ENCODE peak calls at places on chromosomes 3 and 15, in six cellular contexts. One of them, this sample, is unnamed.

GRCh38 chr3:29901097-29901496 is 620.2 kb downstream of the RBMS3 start:
- DNase-seq in K562: no peak
- DNase-seq in A549: no peak
- DNase-seq in GM12878: no peak
- DNase-seq in IMR-90: no peak
- DNase-seq in HepG2: no peak
- DNase-seq in this sample: no peak

GRCh38 chr3:66464512-66464894 is 36.3 kb downstream of the LRIG1 start:
- DNase-seq in IMR-90: peak
- DNase-seq in A549: no peak
- DNase-seq in K562: no peak
- DNase-seq in GM12878: no peak
- DNase-seq in HepG2: no peak
- DNase-seq in this sample: no peak

GRCh38 chr3:83251490-83251889 is 1490.0 kb upstream of the GBE1 start:
- DNase-seq in GM12878: no peak
- DNase-seq in IMR-90: no peak
- DNase-seq in K562: no peak
- DNase-seq in A549: no peak
- DNase-seq in HepG2: no peak
- DNase-seq in this sample: no peak

GRCh38 chr3:134325722-134326121 is 48.5 kb downstream of the AMOTL2 start:
- DNase-seq in A549: no peak
- DNase-seq in IMR-90: no peak
- DNase-seq in K562: no peak
- DNase-seq in HepG2: no peak
- DNase-seq in GM12878: no peak
- DNase-seq in this sample: no peak

GRCh38 chr3:123137001-123137400 is 64.7 kb upstream of the SEC22A start:
- DNase-seq in HepG2: no peak
- DNase-seq in K562: no peak
- DNase-seq in GM12878: no peak
- DNase-seq in A549: no peak
- DNase-seq in IMR-90: no peak
- DNase-seq in this sample: no peak

GRCh38 chr3:70000563-70001081 is 1.1 kb downstream of the SAMMSON start:
- DNase-seq in IMR-90: peak
- DNase-seq in HepG2: no peak
- DNase-seq in K562: peak
- DNase-seq in A549: no peak
- DNase-seq in GM12878: no peak
- DNase-seq in this sample: no peak

GRCh38 chr15:98311566-98312188 is 336.7 kb upstream of the IGF1R start:
- DNase-seq in HepG2: peak
- DNase-seq in K562: peak
- DNase-seq in IMR-90: peak
- DNase-seq in GM12878: peak
- DNase-seq in A549: peak
- DNase-seq in this sample: peak

GRCh38 chr3:186414735-186415419 is 52.8 kb upstream of the DGKG start:
- DNase-seq in A549: no peak
- DNase-seq in GM12878: no peak
- DNase-seq in HepG2: no peak
- DNase-seq in K562: no peak
- DNase-seq in IMR-90: peak
- DNase-seq in this sample: no peak

GRCh38 chr3:33146791-33147445 is 33.1 kb downstream of the CRTAP start:
- DNase-seq in GM12878: no peak
- DNase-seq in K562: no peak
- DNase-seq in HepG2: no peak
- DNase-seq in A549: no peak
- DNase-seq in IMR-90: peak
- DNase-seq in this sample: no peak

GRCh38 chr15:39454189-39454986 is 126.5 kb upstream of the THBS1 start:
- DNase-seq in IMR-90: peak
- DNase-seq in A549: no peak
- DNase-seq in K562: no peak
- DNase-seq in GM12878: no peak
- DNase-seq in HepG2: peak
- DNase-seq in this sample: no peak

GRCh38 chr3:12878026-12878636 is 36.8 kb upstream of the RPL32 start:
- DNase-seq in K562: no peak
- DNase-seq in IMR-90: no peak
- DNase-seq in A549: no peak
- DNase-seq in HepG2: no peak
- DNase-seq in GM12878: no peak
- DNase-seq in this sample: no peak

GRCh38 chr3:193229851-193230250 is 11.2 kb upstream of the PLAAT1 start:
- DNase-seq in IMR-90: no peak
- DNase-seq in HepG2: no peak
- DNase-seq in A549: no peak
- DNase-seq in GM12878: no peak
- DNase-seq in K562: no peak
- DNase-seq in this sample: no peak

GRCh38 chr3:107986505-107986904 is 104.3 kb downstream of the CD47 start:
- DNase-seq in HepG2: no peak
- DNase-seq in IMR-90: no peak
- DNase-seq in A549: no peak
- DNase-seq in K562: no peak
- DNase-seq in GM12878: no peak
- DNase-seq in this sample: no peak

GRCh38 chr3:15769256-15769915 is 28.4 kb downstream of the ANKRD28 start:
- DNase-seq in IMR-90: no peak
- DNase-seq in K562: no peak
- DNase-seq in A549: no peak
- DNase-seq in GM12878: no peak
- DNase-seq in HepG2: no peak
- DNase-seq in this sample: no peak

GRCh38 chr15:38541046-38541445 is 23.6 kb downstream of the RASGRP1 start:
- DNase-seq in HepG2: no peak
- DNase-seq in A549: no peak
- DNase-seq in IMR-90: no peak
- DNase-seq in K562: no peak
- DNase-seq in GM12878: no peak
- DNase-seq in this sample: no peak

GRCh38 chr3:14523792-14524191 is 16.4 kb downstream of the GRIP2 start:
- DNase-seq in K562: no peak
- DNase-seq in A549: no peak
- DNase-seq in GM12878: no peak
- DNase-seq in IMR-90: peak
- DNase-seq in HepG2: no peak
- DNase-seq in this sample: no peak

GRCh38 chr3:45931476-45931875 is 11.8 kb upstream of the CXCR6 start:
- DNase-seq in IMR-90: no peak
- DNase-seq in A549: no peak
- DNase-seq in K562: no peak
- DNase-seq in GM12878: no peak
- DNase-seq in HepG2: no peak
- DNase-seq in this sample: no peak

GRCh38 chr15:60369696-60370095 is 28.1 kb downstream of the ANXA2 start:
- DNase-seq in HepG2: no peak
- DNase-seq in A549: no peak
- DNase-seq in K562: no peak
- DNase-seq in IMR-90: no peak
- DNase-seq in GM12878: no peak
- DNase-seq in this sample: no peak

GRCh38 chr3:70531063-70531657 is 218.7 kb upstream of the MDFIC2 start:
- DNase-seq in HepG2: peak
- DNase-seq in IMR-90: peak
- DNase-seq in K562: peak
- DNase-seq in A549: peak
- DNase-seq in GM12878: no peak
- DNase-seq in this sample: peak

GRCh38 chr15:94582368-94582767 is 351.0 kb downstream of the MCTP2 start:
- DNase-seq in K562: peak
- DNase-seq in IMR-90: no peak
- DNase-seq in A549: no peak
- DNase-seq in HepG2: peak
- DNase-seq in GM12878: peak
- DNase-seq in this sample: peak

GRCh38 chr3:159832024-159832423 is 156.6 kb upstream of the IL12A start:
- DNase-seq in IMR-90: no peak
- DNase-seq in A549: no peak
- DNase-seq in HepG2: no peak
- DNase-seq in K562: no peak
- DNase-seq in GM12878: peak
- DNase-seq in this sample: no peak

GRCh38 chr15:62976301-62976842 is 66.2 kb upstream of the TPM1 start:
- DNase-seq in GM12878: no peak
- DNase-seq in IMR-90: peak
- DNase-seq in K562: no peak
- DNase-seq in A549: no peak
- DNase-seq in HepG2: no peak
- DNase-seq in this sample: no peak

GRCh38 chr3:139448104-139448503 is 28.2 kb downstream of the RBP2 start:
- DNase-seq in K562: no peak
- DNase-seq in HepG2: no peak
- DNase-seq in IMR-90: no peak
- DNase-seq in A549: no peak
- DNase-seq in GM12878: no peak
- DNase-seq in this sample: no peak

DNA sequence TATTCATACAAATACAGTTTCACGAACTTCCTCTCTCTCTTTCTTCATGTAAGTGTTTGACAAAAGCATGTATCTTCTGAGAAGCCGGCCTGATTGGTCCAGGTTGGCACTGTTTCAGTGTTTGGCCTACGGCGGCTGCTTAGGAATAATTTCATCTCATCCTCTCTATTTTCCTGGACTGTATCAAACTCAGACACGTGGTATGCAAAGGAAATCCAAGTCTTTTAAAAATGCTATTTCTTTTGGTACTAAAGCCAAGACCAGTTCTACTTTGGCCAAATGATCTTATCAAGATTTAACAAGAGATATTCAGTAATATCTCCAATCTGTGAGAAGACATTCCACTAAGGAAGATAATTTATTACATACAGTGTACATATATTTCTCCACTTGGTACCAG is 152.8 kb downstream of the TIGIT start:
- DNase-seq in K562: no peak
- DNase-seq in A549: no peak
- DNase-seq in HepG2: no peak
- DNase-seq in IMR-90: no peak
- DNase-seq in GM12878: no peak
- DNase-seq in this sample: no peak
- TF ChIP-seq BHLHE40 in K562: no peak
- TF ChIP-seq BHLHE40 in A549: no peak
- TF ChIP-seq BHLHE40 in HepG2: no peak
- TF ChIP-seq BHLHE40 in IMR-90: no peak
- TF ChIP-seq BHLHE40 in GM12878: no peak
- TF ChIP-seq BHLHE40 in this sample: no peak

GRCh38 chr3:59334585-59334984 is 284.8 kb upstream of the CFAP20DC start:
- DNase-seq in K562: no peak
- DNase-seq in HepG2: no peak
- DNase-seq in A549: no peak
- DNase-seq in GM12878: no peak
- DNase-seq in IMR-90: peak
- DNase-seq in this sample: no peak
- TF ChIP-seq BHLHE40 in K562: no peak
- TF ChIP-seq BHLHE40 in HepG2: no peak
- TF ChIP-seq BHLHE40 in A549: no peak
- TF ChIP-seq BHLHE40 in GM12878: no peak
- TF ChIP-seq BHLHE40 in IMR-90: no peak
- TF ChIP-seq BHLHE40 in this sample: no peak

DNA sequence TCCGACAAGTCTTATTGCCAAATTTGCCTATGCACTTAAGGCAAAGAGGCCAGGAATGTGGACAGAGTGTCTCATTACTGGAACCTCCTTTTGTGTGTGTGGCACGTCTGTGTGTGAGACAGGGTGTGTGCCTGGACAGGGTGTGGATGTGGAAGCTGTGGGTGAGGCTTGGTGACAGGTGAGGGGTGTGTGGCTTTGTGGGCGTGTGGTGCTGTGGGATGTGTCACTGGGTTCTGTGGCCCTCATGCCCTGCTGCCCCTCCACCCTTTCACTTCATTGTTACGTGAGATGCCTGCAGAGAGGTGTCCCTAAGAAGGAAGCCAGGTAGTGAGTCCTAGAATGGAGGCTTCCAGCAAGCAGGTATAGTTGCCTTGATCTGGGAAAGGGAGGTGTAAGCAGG is 244.0 kb upstream of the CHRNA7 start:
- DNase-seq in IMR-90: no peak
- DNase-seq in GM12878: no peak
- DNase-seq in HepG2: no peak
- DNase-seq in A549: no peak
- DNase-seq in K562: no peak
- DNase-seq in this sample: no peak
- TF ChIP-seq BHLHE40 in IMR-90: no peak
- TF ChIP-seq BHLHE40 in GM12878: no peak
- TF ChIP-seq BHLHE40 in HepG2: no peak
- TF ChIP-seq BHLHE40 in A549: no peak
- TF ChIP-seq BHLHE40 in K562: no peak
- TF ChIP-seq BHLHE40 in this sample: no peak

GRCh38 chr15:40959331-40960141 is 6.3 kb downstream of the CHAC1 start:
- DNase-seq in HepG2: no peak
- DNase-seq in IMR-90: no peak
- DNase-seq in K562: no peak
- DNase-seq in A549: no peak
- DNase-seq in GM12878: no peak
- DNase-seq in this sample: no peak

GRCh38 chr15:40958723-40959122 is 5.5 kb downstream of the CHAC1 start:
- DNase-seq in IMR-90: no peak
- DNase-seq in HepG2: no peak
- DNase-seq in K562: no peak
- DNase-seq in GM12878: no peak
- DNase-seq in A549: no peak
- DNase-seq in this sample: no peak

GRCh38 chr15:40957581-40958051 is 4.3 kb downstream of the CHAC1 start:
- DNase-seq in GM12878: no peak
- DNase-seq in A549: no peak
- DNase-seq in HepG2: no peak
- DNase-seq in IMR-90: no peak
- DNase-seq in K562: no peak
- DNase-seq in this sample: no peak

GRCh38 chr15:40957041-40957555 is 3.8 kb downstream of the CHAC1 start:
- DNase-seq in A549: no peak
- DNase-seq in HepG2: no peak
- DNase-seq in K562: no peak
- DNase-seq in GM12878: no peak
- DNase-seq in IMR-90: no peak
- DNase-seq in this sample: no peak

DNA sequence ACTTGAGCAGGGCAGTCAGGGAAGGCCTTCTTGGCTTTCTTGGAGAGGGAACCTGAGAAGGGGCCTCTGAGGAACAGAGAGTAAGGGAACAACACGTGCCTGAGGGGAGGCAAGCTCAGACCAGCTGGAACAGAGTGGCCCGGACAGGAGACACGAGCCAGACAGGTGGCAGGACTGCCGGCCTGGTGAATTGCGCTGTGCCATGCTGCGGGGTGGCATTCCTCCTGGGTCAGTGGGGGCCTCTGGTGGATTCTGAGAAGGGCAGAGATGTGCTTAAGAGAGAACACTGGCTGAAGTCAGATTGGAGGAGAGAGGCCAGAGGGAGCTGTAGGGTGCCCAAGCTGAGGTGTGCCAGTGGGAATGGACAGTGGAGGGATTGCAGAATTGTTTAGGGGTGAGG is 4.9 kb downstream of the CHAC1 start:
- DNase-seq in IMR-90: no peak
- DNase-seq in HepG2: no peak
- DNase-seq in A549: no peak
- DNase-seq in K562: no peak
- DNase-seq in GM12878: no peak
- DNase-seq in this sample: no peak
- TF ChIP-seq BHLHE40 in IMR-90: no peak
- TF ChIP-seq BHLHE40 in HepG2: no peak
- TF ChIP-seq BHLHE40 in A549: no peak
- TF ChIP-seq BHLHE40 in K562: no peak
- TF ChIP-seq BHLHE40 in GM12878: no peak
- TF ChIP-seq BHLHE40 in this sample: no peak

GRCh38 chr15:48566669-48567068 is 78.8 kb downstream of the FBN1 start:
- DNase-seq in A549: no peak
- DNase-seq in K562: no peak
- DNase-seq in IMR-90: peak
- DNase-seq in HepG2: no peak
- DNase-seq in GM12878: no peak
- DNase-seq in this sample: no peak
- TF ChIP-seq BHLHE40 in A549: no peak
- TF ChIP-seq BHLHE40 in K562: no peak
- TF ChIP-seq BHLHE40 in IMR-90: no peak
- TF ChIP-seq BHLHE40 in HepG2: no peak
- TF ChIP-seq BHLHE40 in GM12878: no peak
- TF ChIP-seq BHLHE40 in this sample: no peak

This sample was measured in HEK293T.